ENCODE peak calls at places on chromosomes 13 and 19, in four cellular contexts. Z, I, K and E are unnamed samples.

GRCh38 chr19:13881692-13882418 is 4.9 kb downstream of the NANOS3 start:
- DNase-seq in Z (no peak), I (peak), K (peak), E (no peak)

GRCh38 chr13:110001622-110002275 is 215.4 kb upstream of the IRS2 start:
- DNase-seq in Z (no peak), I (no peak), K (no peak), E (no peak)

GRCh38 chr13:97028441-97029299 is 34.4 kb upstream of the OXGR1 start:
- DNase-seq in Z (peak), I (peak), K (peak), E (peak)

GRCh38 chr13:111945086-111945485 is 121.9 kb upstream of the SOX1 start:
- DNase-seq in Z (no peak), I (no peak), K (no peak), E (no peak)

GRCh38 chr13:22128413-22129198 is 457.7 kb downstream of the FGF9 start:
- DNase-seq in Z (no peak), I (no peak), K (no peak), E (no peak)

GRCh38 chr19:14401468-14401867 is 17.7 kb downstream of the DDX39A start:
- DNase-seq in Z (no peak), I (no peak), K (no peak), E (no peak)

GRCh38 chr19:41691268-41691970 is 3.3 kb upstream of the CEACAM7 start:
- DNase-seq in Z (no peak), I (no peak), K (peak), E (no peak)

GRCh38 chr13:48258002-48258401 is 25.0 kb downstream of the ITM2B start:
- DNase-seq in Z (no peak), I (no peak), K (no peak), E (no peak)

GRCh38 chr19:56377105-56377924 is 16.0 kb downstream of the ZNF582 start:
- DNase-seq in Z (no peak), I (no peak), K (no peak), E (no peak)

GRCh38 chr13:74250738-74251190 is 116.6 kb upstream of the KLF12 start:
- DNase-seq in Z (no peak), I (no peak), K (no peak), E (no peak)

GRCh38 chr19:50427997-50428425 is 4.7 kb upstream of the MYBPC2 start:
- DNase-seq in Z (no peak), I (peak), K (peak), E (peak)

GRCh38 chr13:110405597-110406450 is 98.7 kb downstream of the COL4A2 start:
- DNase-seq in Z (no peak), I (no peak), K (no peak), E (no peak)

GRCh38 chr13:46637213-46637612 is 84.2 kb downstream of the LRCH1 start:
- DNase-seq in Z (no peak), I (no peak), K (no peak), E (no peak)

GRCh38 chr19:21434967-21435544 is 38.1 kb downstream of the ZNF493 start:
- DNase-seq in Z (no peak), I (no peak), K (peak), E (no peak)

GRCh38 chr13:94248454-94249233 is 230.8 kb downstream of the DCT start:
- DNase-seq in Z (no peak), I (no peak), K (no peak), E (no peak)

GRCh38 chr19:56333506-56333905 is 18.9 kb upstream of the ZSCAN5A start:
- DNase-seq in Z (peak), I (peak), K (peak), E (peak)

GRCh38 chr19:51594774-51595109 is 23.7 kb downstream of the ZNF175 start:
- DNase-seq in Z (no peak), I (no peak), K (no peak), E (no peak)

GRCh38 chr13:43884221-43884620 is 4.5 kb downstream of the LACC1 start:
- DNase-seq in Z (no peak), I (no peak), K (no peak), E (no peak)

GRCh38 chr13:30034448-30034795 is 184.0 kb upstream of the UBL3 start:
- DNase-seq in Z (no peak), I (no peak), K (no peak), E (no peak)

GRCh38 chr13:113291997-113292862 is 4.8 kb upstream of the LAMP1 start:
- DNase-seq in Z (no peak), I (peak), K (peak), E (peak)

GRCh38 chr13:102035969-102036368 is 365.9 kb downstream of the FGF14 start:
- DNase-seq in Z (no peak), I (no peak), K (no peak), E (no peak)

GRCh38 chr19:23420824-23421223 is 25.6 kb upstream of the ZNF91 start:
- DNase-seq in Z (no peak), I (no peak), K (no peak), E (no peak)

GRCh38 chr13:59531571-59532091 is 632.1 kb downstream of the DIAPH3 start:
- DNase-seq in Z (peak), I (peak), K (peak), E (peak)

GRCh38 chr13:77034883-77035282 is 7.9 kb upstream of the FBXL3 start:
- DNase-seq in Z (no peak), I (no peak), K (no peak), E (no peak)

GRCh38 chr13:106173891-106174610 is 361.4 kb downstream of the EFNB2 start:
- DNase-seq in Z (no peak), I (no peak), K (no peak), E (no peak)

GRCh38 chr19:6753178-6754031 is 13.8 kb downstream of the SH2D3A start:
- DNase-seq in Z (peak), I (peak), K (peak), E (peak)

DNA sequence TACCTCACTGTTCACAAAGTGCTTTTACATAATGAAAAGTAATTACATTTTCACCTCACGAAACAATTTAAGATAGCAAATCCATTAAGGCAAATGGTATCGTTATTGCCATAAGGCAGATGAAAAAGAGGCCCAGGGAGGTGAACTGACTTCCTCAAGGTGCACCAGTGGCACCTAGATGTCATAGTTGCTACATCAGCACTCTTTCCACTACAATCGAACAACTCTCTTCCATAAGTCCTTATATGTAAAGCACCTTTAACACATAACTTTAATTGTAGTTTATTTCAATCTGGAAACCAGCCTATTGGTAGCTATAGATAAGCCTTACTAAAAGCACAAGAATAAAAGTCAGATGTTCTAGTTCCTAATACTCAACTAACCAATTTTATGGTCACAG is 35.1 kb downstream of the XPO4 start:
- DNase-seq in Z (no peak), I (no peak), K (no peak), E (no peak)
- TF ChIP-seq POLR2A in Z (no peak), I (no peak), K (no peak), E (no peak)

GRCh38 chr19:48321622-48322591 is 3.4 kb upstream of the EMP3 start:
- DNase-seq in Z (peak), I (peak), K (peak), E (peak)
- TF ChIP-seq POLR2A in Z (peak), I (peak), K (peak), E (peak)

GRCh38 chr19:16185123-16185924 is at the start of gene FAM32A:
- DNase-seq in Z (peak), I (peak), K (peak), E (peak)
- TF ChIP-seq POLR2A in Z (peak), I (peak), K (peak), E (peak)

GRCh38 chr19:1038995-1039645 is 787 bp upstream of the ABCA7 start:
- DNase-seq in Z (no peak), I (no peak), K (no peak), E (no peak)

GRCh38 chr19:1039646-1040475 is at the start of gene ABCA7:
- DNase-seq in Z (peak), I (peak), K (peak), E (peak)

GRCh38 chr19:1032264-1032867 is 6.0 kb downstream of the CNN2 start:
- DNase-seq in Z (no peak), I (no peak), K (no peak), E (no peak)

GRCh38 chr19:1037553-1038115 is 2.3 kb upstream of the ABCA7 start:
- DNase-seq in Z (no peak), I (no peak), K (no peak), E (no peak)

DNA sequence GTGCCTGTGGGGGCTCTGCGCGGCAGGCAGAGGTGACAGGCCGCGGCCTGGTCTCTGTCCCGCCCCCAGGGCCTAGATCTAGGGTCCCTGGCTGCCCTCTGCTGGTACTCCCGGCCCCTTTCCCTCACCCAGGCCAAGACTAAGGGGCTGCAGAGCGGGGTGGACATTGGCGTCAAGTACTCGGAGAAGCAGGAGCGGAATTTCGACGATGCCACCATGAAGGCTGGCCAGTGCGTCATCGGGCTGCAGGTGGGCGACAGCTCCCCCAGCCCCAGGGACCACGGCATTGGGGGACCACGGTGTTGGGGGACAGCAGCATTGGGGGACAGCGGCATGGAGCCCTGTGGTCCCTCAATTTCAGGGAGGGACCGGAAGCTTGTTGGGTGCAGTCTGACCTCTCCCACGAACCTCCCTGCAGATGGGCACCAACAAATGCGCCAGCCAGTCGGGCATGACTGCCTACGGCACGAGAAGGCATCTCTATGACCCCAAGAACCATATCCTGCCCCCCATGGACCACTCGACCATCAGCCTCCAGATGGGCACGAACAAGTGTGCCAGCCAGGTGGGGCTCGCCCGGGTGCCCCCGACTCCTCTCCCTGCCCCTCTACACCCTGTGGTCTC is 3.8 kb upstream of the ABCA7 start:
- DNase-seq in Z (no peak), I (no peak), K (no peak), E (no peak)
- TF ChIP-seq POLR2A in Z (no peak), I (no peak), K (no peak), E (no peak)

DNA sequence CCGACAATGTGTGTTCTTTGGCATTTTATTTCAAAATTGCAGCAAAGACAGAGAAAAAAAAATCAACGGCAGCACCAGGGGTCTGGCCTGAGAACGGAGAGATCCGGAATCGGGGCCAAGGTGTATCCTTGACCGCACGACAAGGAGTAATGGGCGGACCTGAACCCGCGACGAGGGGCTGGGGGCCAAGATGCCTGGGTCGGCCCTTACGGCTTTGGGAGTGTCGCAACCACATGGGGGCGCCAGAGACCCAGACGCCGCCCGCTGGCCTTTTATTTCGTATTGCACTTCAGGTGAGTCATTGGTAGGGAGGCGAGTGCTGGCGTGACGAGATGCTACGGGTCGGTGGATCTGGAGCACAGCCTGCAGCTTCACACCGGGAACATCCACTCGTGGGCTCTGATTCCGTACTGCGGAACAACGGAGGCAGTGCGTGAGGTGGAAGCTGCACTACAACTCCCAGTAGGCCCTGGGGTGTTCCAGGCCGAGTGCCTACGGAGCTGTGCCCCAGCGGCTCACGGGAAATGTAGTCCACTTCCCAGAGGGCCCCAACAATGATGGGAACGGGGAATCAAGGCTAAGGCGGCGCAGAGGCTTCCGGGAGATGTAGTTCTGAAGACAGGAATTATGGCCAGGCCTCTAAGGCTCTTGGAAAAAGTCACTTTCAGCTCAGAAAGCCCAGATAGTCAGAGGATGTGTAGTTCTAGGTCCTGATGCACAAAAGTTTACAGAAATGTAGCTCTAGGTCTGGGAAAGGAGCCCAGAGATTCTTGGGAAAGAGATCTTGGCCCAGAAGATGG is 15.6 kb downstream of the BCAT2 start:
- DNase-seq in Z (peak), I (peak), K (peak), E (peak)
- TF ChIP-seq POLR2A in Z (no peak), I (peak), K (no peak), E (no peak)

GRCh38 chr13:103238441-103238840 is 172.2 kb upstream of the SLC10A2 start:
- DNase-seq in Z (no peak), I (no peak), K (no peak), E (no peak)
- TF ChIP-seq POLR2A in Z (no peak), I (no peak), K (no peak), E (no peak)